ENCODE peak calls at places on chromosome 17, in seven cellular contexts. One of them, this sample, is unnamed.

GRCh38 chr17:39235555-39236221 is 9.9 kb upstream of the STAC2 start:
- DNase-seq in neural crest cell: no peak
- DNase-seq in NB4: peak; percentile 91
- DNase-seq in NCI-H774: peak; percentile 73
- DNase-seq in DMS153: peak; percentile 67
- DNase-seq in adrenal gland: peak; percentile 41
- DNase-seq in dorsolateral prefrontal cortex: no peak
- DNase-seq in this sample: no peak

GRCh38 chr17:80727409-80727755 is 182.7 kb downstream of the RPTOR start:
- DNase-seq in NCI-H774: no peak
- DNase-seq in adrenal gland: no peak
- DNase-seq in dorsolateral prefrontal cortex: no peak
- DNase-seq in NB4: no peak
- DNase-seq in neural crest cell: no peak
- DNase-seq in DMS153: no peak
- DNase-seq in this sample: no peak

GRCh38 chr17:49952209-49952911 is 16.6 kb upstream of the DLX4 start:
- DNase-seq in dorsolateral prefrontal cortex: peak; percentile 67
- DNase-seq in NB4: peak; percentile 82
- DNase-seq in DMS153: peak; percentile 53
- DNase-seq in NCI-H774: peak; percentile 51
- DNase-seq in adrenal gland: peak; percentile 76
- DNase-seq in neural crest cell: peak; percentile 83
- DNase-seq in this sample: no peak

GRCh38 chr17:66906321-66907278 is 57.9 kb upstream of the CACNG4 start:
- DNase-seq in DMS153: peak; percentile 78
- DNase-seq in neural crest cell: peak; percentile 75
- DNase-seq in dorsolateral prefrontal cortex: peak; percentile 84
- DNase-seq in NB4: peak; percentile 74
- DNase-seq in NCI-H774: peak; percentile 91
- DNase-seq in adrenal gland: peak; percentile 83
- DNase-seq in this sample: peak; percentile 53

GRCh38 chr17:61369751-61370150 is 29.9 kb upstream of the TBX2 start:
- DNase-seq in dorsolateral prefrontal cortex: no peak
- DNase-seq in DMS153: no peak
- DNase-seq in NCI-H774: no peak
- DNase-seq in neural crest cell: no peak
- DNase-seq in NB4: no peak
- DNase-seq in adrenal gland: no peak
- DNase-seq in this sample: no peak

GRCh38 chr17:65099941-65100315 is 37.2 kb upstream of the RGS9 start:
- DNase-seq in adrenal gland: peak; percentile 31
- DNase-seq in DMS153: no peak
- DNase-seq in NB4: no peak
- DNase-seq in neural crest cell: no peak
- DNase-seq in dorsolateral prefrontal cortex: no peak
- DNase-seq in NCI-H774: peak; percentile 59
- DNase-seq in this sample: no peak

GRCh38 chr17:55576237-55576998 is 65.2 kb upstream of the SMIM36 start:
- DNase-seq in NCI-H774: no peak
- DNase-seq in DMS153: peak; percentile 8
- DNase-seq in adrenal gland: no peak
- DNase-seq in NB4: peak; percentile 49
- DNase-seq in dorsolateral prefrontal cortex: no peak
- DNase-seq in neural crest cell: no peak
- DNase-seq in this sample: no peak

GRCh38 chr17:79622201-79622601 is 11.3 kb upstream of the RBFOX3 start:
- DNase-seq in dorsolateral prefrontal cortex: peak; percentile 30
- DNase-seq in neural crest cell: no peak
- DNase-seq in DMS153: no peak
- DNase-seq in adrenal gland: peak; percentile 7
- DNase-seq in NB4: no peak
- DNase-seq in NCI-H774: no peak
- DNase-seq in this sample: no peak

GRCh38 chr17:2013994-2014317 is 11.2 kb downstream of the RTN4RL1 start:
- DNase-seq in adrenal gland: no peak
- DNase-seq in NCI-H774: no peak
- DNase-seq in NB4: no peak
- DNase-seq in dorsolateral prefrontal cortex: no peak
- DNase-seq in neural crest cell: no peak
- DNase-seq in DMS153: no peak
- DNase-seq in this sample: no peak

GRCh38 chr17:54426287-54426886 is 474.3 kb upstream of the TOM1L1 start:
- DNase-seq in adrenal gland: no peak
- DNase-seq in NB4: peak; percentile 44
- DNase-seq in neural crest cell: peak; percentile 15
- DNase-seq in DMS153: no peak
- DNase-seq in dorsolateral prefrontal cortex: no peak
- DNase-seq in NCI-H774: peak; percentile 6
- DNase-seq in this sample: no peak

GRCh38 chr17:32755045-32755805 is 121.7 kb downstream of the MYO1D start:
- DNase-seq in dorsolateral prefrontal cortex: no peak
- DNase-seq in adrenal gland: no peak
- DNase-seq in neural crest cell: no peak
- DNase-seq in NCI-H774: peak; percentile 62
- DNase-seq in NB4: peak; percentile 64
- DNase-seq in DMS153: peak; percentile 18
- DNase-seq in this sample: no peak

GRCh38 chr17:73121513-73121912 is 29.0 kb upstream of the SLC39A11 start:
- DNase-seq in NCI-H774: no peak
- DNase-seq in DMS153: no peak
- DNase-seq in neural crest cell: no peak
- DNase-seq in adrenal gland: no peak
- DNase-seq in dorsolateral prefrontal cortex: no peak
- DNase-seq in NB4: no peak
- DNase-seq in this sample: no peak

GRCh38 chr17:82927661-82928601 is 88.1 kb upstream of the ZNF750 start:
- DNase-seq in dorsolateral prefrontal cortex: no peak
- DNase-seq in neural crest cell: no peak
- DNase-seq in DMS153: no peak
- DNase-seq in NCI-H774: no peak
- DNase-seq in adrenal gland: no peak
- DNase-seq in NB4: no peak
- DNase-seq in this sample: no peak

GRCh38 chr17:40598928-40599627 is 33.8 kb upstream of the CCR7 start:
- DNase-seq in neural crest cell: no peak
- DNase-seq in dorsolateral prefrontal cortex: no peak
- DNase-seq in DMS153: no peak
- DNase-seq in NCI-H774: no peak
- DNase-seq in adrenal gland: peak; percentile 48
- DNase-seq in NB4: peak; percentile 27
- DNase-seq in this sample: no peak

GRCh38 chr17:61389670-61390478 is 9.8 kb upstream of the TBX2 start:
- DNase-seq in NCI-H774: no peak
- DNase-seq in dorsolateral prefrontal cortex: no peak
- DNase-seq in NB4: peak; percentile 56
- DNase-seq in neural crest cell: peak; percentile 76
- DNase-seq in DMS153: no peak
- DNase-seq in adrenal gland: no peak
- DNase-seq in this sample: no peak

GRCh38 chr17:77647531-77647930 is 311.0 kb upstream of the TNRC6C start:
- DNase-seq in DMS153: no peak
- DNase-seq in NB4: no peak
- DNase-seq in neural crest cell: no peak
- DNase-seq in adrenal gland: no peak
- DNase-seq in NCI-H774: no peak
- DNase-seq in dorsolateral prefrontal cortex: no peak
- DNase-seq in this sample: peak; percentile 61

GRCh38 chr17:34198519-34198918 is 56.6 kb upstream of the CCL2 start:
- DNase-seq in NCI-H774: no peak
- DNase-seq in NB4: no peak
- DNase-seq in DMS153: no peak
- DNase-seq in neural crest cell: no peak
- DNase-seq in dorsolateral prefrontal cortex: no peak
- DNase-seq in adrenal gland: no peak
- DNase-seq in this sample: no peak

GRCh38 chr17:56842577-56842976 is 8.6 kb downstream of the DGKE start:
- DNase-seq in DMS153: no peak
- DNase-seq in NCI-H774: no peak
- DNase-seq in NB4: no peak
- DNase-seq in adrenal gland: no peak
- DNase-seq in dorsolateral prefrontal cortex: no peak
- DNase-seq in neural crest cell: no peak
- DNase-seq in this sample: no peak

GRCh38 chr17:68600123-68600880 is 865 bp downstream of the FAM20A start:
- DNase-seq in adrenal gland: no peak
- DNase-seq in NCI-H774: no peak
- DNase-seq in neural crest cell: peak; percentile 42
- DNase-seq in dorsolateral prefrontal cortex: no peak
- DNase-seq in DMS153: no peak
- DNase-seq in NB4: no peak
- DNase-seq in this sample: no peak

GRCh38 chr17:41377546-41377945 is 4.6 kb downstream of the KRT34 start:
- DNase-seq in adrenal gland: no peak
- DNase-seq in dorsolateral prefrontal cortex: no peak
- DNase-seq in NCI-H774: no peak
- DNase-seq in neural crest cell: no peak
- DNase-seq in NB4: no peak
- DNase-seq in DMS153: no peak
- DNase-seq in this sample: no peak

GRCh38 chr17:46853896-46854444 is 2.6 kb downstream of the WNT9B start:
- DNase-seq in neural crest cell: no peak
- DNase-seq in adrenal gland: no peak
- DNase-seq in dorsolateral prefrontal cortex: no peak
- DNase-seq in DMS153: no peak
- DNase-seq in NB4: no peak
- DNase-seq in NCI-H774: no peak
- DNase-seq in this sample: no peak

GRCh38 chr17:27494192-27495091 is 38.2 kb downstream of the KSR1 start:
- DNase-seq in NB4: no peak
- DNase-seq in NCI-H774: no peak
- DNase-seq in DMS153: peak; percentile 50
- DNase-seq in dorsolateral prefrontal cortex: peak; percentile 52
- DNase-seq in adrenal gland: peak; percentile 84
- DNase-seq in neural crest cell: no peak
- DNase-seq in this sample: peak; percentile 21

GRCh38 chr17:59369026-59369724 is 37.7 kb downstream of the YPEL2 start:
- DNase-seq in NCI-H774: no peak
- DNase-seq in adrenal gland: no peak
- DNase-seq in DMS153: no peak
- DNase-seq in NB4: no peak
- DNase-seq in dorsolateral prefrontal cortex: no peak
- DNase-seq in neural crest cell: no peak
- DNase-seq in this sample: no peak

This sample was measured in caudate nucleus.